ENCODE peak calls at places on chromosomes 7 and 10, in eight cellular contexts. E, W, S, N, U, O, X and L are unnamed samples.

GRCh38 chr10:28463676-28464395 is 69.1 kb upstream of the WAC start:
- DNase-seq in X (no peak), U (no peak), O (no peak), W (peak; percentile 56), N (peak; percentile 49), S (no peak), E (no peak), L (no peak)

GRCh38 chr10:121594623-121595320 is 3.5 kb downstream of the FGFR2 start:
- DNase-seq in X (no peak), W (no peak), U (no peak), E (no peak), N (no peak), O (no peak), S (no peak), L (no peak)

GRCh38 chr7:116382375-116382774 is 117.2 kb upstream of the CAV2 start:
- DNase-seq in U (no peak), E (no peak), N (no peak), W (no peak), S (no peak), O (no peak), X (no peak), L (no peak)

GRCh38 chr10:79381804-79382221 is 34.5 kb downstream of the PPIF start:
- DNase-seq in N (peak; percentile 42), X (peak; percentile 82), O (peak; percentile 94), W (peak; percentile 71), E (peak; percentile 91), S (no peak), U (peak; percentile 32), L (peak; percentile 93)

GRCh38 chr10:86659721-86660438 is 5.5 kb downstream of the OPN4 start:
- DNase-seq in E (no peak), U (no peak), W (no peak), S (no peak), X (no peak), N (peak; percentile 27), O (no peak), L (no peak)

GRCh38 chr10:85548038-85548437 is 818.6 kb downstream of the GRID1 start:
- DNase-seq in E (no peak), S (peak; percentile 35), U (peak; percentile 76), N (no peak), X (peak; percentile 2), O (peak; percentile 58), W (peak; percentile 35), L (peak; percentile 47)

GRCh38 chr10:5461914-5462840 is 37.2 kb downstream of the CALML5 start:
- DNase-seq in O (no peak), S (no peak), E (peak; percentile 59), X (no peak), N (no peak), U (peak; percentile 46), W (no peak), L (peak; percentile 53)

GRCh38 chr10:25561761-25562160 is 372.3 kb upstream of the MYO3A start:
- DNase-seq in W (no peak), S (no peak), E (no peak), X (no peak), O (no peak), U (no peak), N (no peak), L (no peak)

GRCh38 chr7:44768663-44769361 is 20.2 kb downstream of the ZMIZ2 start:
- DNase-seq in W (no peak), U (no peak), O (no peak), X (no peak), E (peak; percentile 22), S (no peak), N (no peak), L (no peak)

GRCh38 chr7:56115852-56116538 is at the start of gene NUPR2:
- DNase-seq in E (no peak), X (no peak), W (no peak), O (no peak), U (peak; percentile 0), N (no peak), S (no peak), L (no peak)

GRCh38 chr10:102926842-102927241 is 8.7 kb downstream of the CNNM2 start:
- DNase-seq in O (no peak), U (no peak), E (no peak), N (no peak), S (no peak), X (no peak), W (no peak), L (no peak)

GRCh38 chr7:149787428-149788299 is 14.3 kb upstream of the ZNF467 start:
- DNase-seq in E (no peak), U (no peak), N (no peak), W (no peak), S (no peak), X (no peak), O (no peak), L (no peak)

GRCh38 chr10:115580239-115580638 is 487.1 kb downstream of the ATRNL1 start:
- DNase-seq in O (no peak), S (no peak), E (no peak), X (no peak), N (no peak), W (no peak), U (no peak), L (no peak)
- TF ChIP-seq CTCF in O (no peak), S (no peak), E (no peak), X (no peak), N (no peak), W (no peak), U (no peak), L (peak; percentile 20)

GRCh38 chr7:64883113-64883905 is 19.8 kb upstream of the ZNF273 start:
- DNase-seq in N (no peak), X (no peak), W (peak; percentile 17), O (no peak), S (no peak), U (no peak), E (no peak), L (no peak)
- H3K4me3 ChIP-seq in N (peak overlapping the region; percentile 23), X (peak overlapping the region; percentile 48), W (peak overlapping the region; percentile 70), O (peak overlapping the region; percentile 15), S (no peak overlapping the region), U (no peak overlapping the region), E (no peak overlapping the region), L (peak overlapping the region; percentile 46)

GRCh38 chr7:98174334-98175259 is 36.6 kb upstream of the BHLHA15 start:
- DNase-seq in O (no peak), N (peak; percentile 58), U (no peak), W (peak; percentile 71), X (no peak), S (no peak), E (no peak), L (no peak)
- TF ChIP-seq CTCF in O (no peak), N (no peak), U (no peak), W (no peak), X (no peak), S (no peak), E (no peak), L (no peak)

DNA sequence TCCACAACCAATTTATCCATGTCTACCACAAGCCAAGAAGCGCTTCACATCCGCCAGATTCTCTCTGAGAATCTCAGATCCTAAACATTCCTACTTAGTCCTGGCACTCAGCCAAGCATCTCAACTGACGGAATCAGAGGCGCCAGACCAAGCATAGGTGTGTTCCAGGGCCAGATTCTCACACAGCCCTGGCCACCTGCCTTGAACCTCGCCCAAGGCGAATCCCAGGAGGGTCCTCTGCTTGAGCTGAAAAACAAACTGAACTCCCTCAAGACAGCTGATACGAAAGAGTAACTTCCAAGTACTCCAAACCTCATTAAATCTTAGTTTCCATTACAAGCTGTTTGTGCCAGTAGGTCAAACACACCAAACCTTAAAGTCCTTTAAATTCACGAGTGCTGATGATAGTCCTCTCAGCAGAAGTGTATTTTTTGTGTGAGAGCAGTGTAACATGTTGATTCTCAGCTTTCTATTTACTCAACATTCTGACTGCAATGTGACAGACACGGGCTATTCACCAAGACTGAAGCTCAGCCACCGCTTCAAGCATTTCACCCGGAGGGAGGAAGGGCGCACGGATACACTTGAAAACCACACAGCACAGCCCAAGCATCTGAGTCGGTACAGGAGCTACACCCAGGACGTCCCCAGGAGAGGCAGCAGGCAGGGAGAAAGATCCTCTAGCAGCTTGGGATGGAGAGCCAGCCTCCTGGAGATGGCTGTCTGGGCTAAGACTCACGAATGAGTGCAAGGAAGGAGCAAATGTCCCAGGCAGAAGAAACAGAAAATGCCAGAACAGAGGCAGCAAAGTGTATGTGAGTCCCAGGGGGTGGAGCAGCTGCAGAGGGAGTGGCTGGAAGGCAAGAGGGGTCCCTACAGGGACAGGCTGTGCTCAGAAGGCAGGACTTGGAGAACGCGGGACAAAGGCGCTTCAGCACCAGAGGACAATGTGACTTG is 6.0 kb downstream of the PARD3 start:
- DNase-seq in S (no peak), E (peak; percentile 67), N (peak; percentile 67), U (no peak), O (peak; percentile 54), W (no peak), X (peak; percentile 43), L (peak; percentile 56)
- H3K4me3 ChIP-seq in S (no peak overlapping the region), E (peak overlapping the region; percentile 63), N (no peak overlapping the region), U (no peak overlapping the region), O (peak overlapping the region; percentile 30), W (peak overlapping the region; percentile 39), X (peak overlapping the region; percentile 56), L (peak overlapping the region; percentile 53)